ENCODE peak calls at places on chromosome 6, in seven cellular contexts. B is fibroblast of the aortic adventitia, T is left colon, Q is occipital lobe, J is GM13977, W is progenitor cell of endocrine pancreas, C is heart left ventricle. N is an unnamed sample.

GRCh38 chr6:97440590-97441176 is 157.7 kb upstream of the MMS22L start:
- DNase-seq in B (peak; percentile 25), T (no peak), Q (peak; percentile 66), J (no peak), W (no peak), C (no peak), N (peak; percentile 45)

GRCh38 chr6:15247750-15248450 is 2.0 kb downstream of the JARID2 start:
- DNase-seq in B (peak; percentile 68), T (peak; percentile 51), Q (peak; percentile 35), J (peak; percentile 54), W (peak; percentile 48), C (peak; percentile 84), N (peak; percentile 46)

GRCh38 chr6:107064579-107065065 is 36.6 kb downstream of the MTRES1 start:
- DNase-seq in B (peak; percentile 71), T (no peak), Q (no peak), J (no peak), W (no peak), C (no peak), N (no peak)

GRCh38 chr6:167450631-167451030 is 125.7 kb downstream of the TTLL2 start:
- DNase-seq in B (no peak), T (peak; percentile 71), Q (no peak), J (no peak), W (no peak), C (no peak), N (no peak)

GRCh38 chr6:30816791-30817739 is 67.3 kb upstream of the DDR1 start:
- DNase-seq in B (no peak), T (no peak), Q (no peak), J (peak; percentile 63), W (no peak), C (no peak), N (no peak)

GRCh38 chr6:20639161-20639560 is 104.9 kb downstream of the CDKAL1 start:
- DNase-seq in B (no peak), T (no peak), Q (no peak), J (no peak), W (no peak), C (no peak), N (no peak)

GRCh38 chr6:93423542-93423941 is 4.2 kb upstream of the EPHA7 start:
- DNase-seq in B (peak; percentile 27), T (no peak), Q (no peak), J (no peak), W (peak; percentile 29), C (no peak), N (no peak)

GRCh38 chr6:143427109-143427817 is 23.2 kb downstream of the ADAT2 start:
- DNase-seq in B (peak; percentile 85), T (peak; percentile 32), Q (peak; percentile 61), J (peak; percentile 72), W (peak; percentile 75), C (peak; percentile 78), N (no peak)

GRCh38 chr6:43926644-43927524 is 156.9 kb downstream of the VEGFA start:
- DNase-seq in B (peak; percentile 98), T (peak; percentile 89), Q (peak; percentile 20), J (no peak), W (peak; percentile 55), C (no peak), N (no peak)

GRCh38 chr6:125511809-125512341 is 210.1 kb upstream of the HDDC2 start:
- DNase-seq in B (peak; percentile 89), T (no peak), Q (no peak), J (no peak), W (no peak), C (no peak), N (no peak)

GRCh38 chr6:134034951-134035822 is 17.2 kb downstream of the SLC2A12 start:
- DNase-seq in B (no peak), T (no peak), Q (no peak), J (no peak), W (no peak), C (no peak), N (no peak)

GRCh38 chr6:130426078-130426726 is 60.4 kb downstream of the TMEM200A start:
- DNase-seq in B (no peak), T (no peak), Q (no peak), J (no peak), W (no peak), C (no peak), N (no peak)

GRCh38 chr6:45609141-45609638 is 231.5 kb upstream of the SUPT3H start:
- DNase-seq in B (peak; percentile 78), T (no peak), Q (no peak), J (no peak), W (no peak), C (no peak), N (no peak)

GRCh38 chr6:33851959-33852358 is 48.2 kb upstream of the MLN start:
- DNase-seq in B (no peak), T (peak; percentile 37), Q (no peak), J (no peak), W (peak; percentile 20), C (no peak), N (no peak)

GRCh38 chr6:40550096-40550731 is 37.0 kb downstream of the LRFN2 start:
- DNase-seq in B (peak; percentile 61), T (no peak), Q (no peak), J (peak; percentile 53), W (no peak), C (no peak), N (no peak)

N was measured in substantia nigra.